ENCODE peak calls at places on chromosomes 16 and 17, in six cellular contexts. One of them, this sample, is unnamed.

GRCh38 chr17:48757524-48757961 is 29.0 kb upstream of the HOXB13 start:
- DNase-seq in naive thymus-derived CD4-positive, alpha-beta T cell: no peak
- DNase-seq in H9: no peak
- DNase-seq in keratinocyte: no peak
- DNase-seq in caudate nucleus: no peak
- DNase-seq in CD4-positive, alpha-beta T cell: no peak
- DNase-seq in this sample: no peak

GRCh38 chr17:31235110-31235509 is 61.9 kb downstream of the OMG start:
- DNase-seq in H9: no peak
- DNase-seq in caudate nucleus: no peak
- DNase-seq in keratinocyte: no peak
- DNase-seq in CD4-positive, alpha-beta T cell: no peak
- DNase-seq in naive thymus-derived CD4-positive, alpha-beta T cell: no peak
- DNase-seq in this sample: no peak

GRCh38 chr17:15453782-15454181 is 13.6 kb downstream of the CDRT4 start:
- DNase-seq in naive thymus-derived CD4-positive, alpha-beta T cell: no peak
- DNase-seq in caudate nucleus: peak; percentile 73
- DNase-seq in keratinocyte: no peak
- DNase-seq in CD4-positive, alpha-beta T cell: no peak
- DNase-seq in H9: no peak
- DNase-seq in this sample: no peak

GRCh38 chr16:8476824-8477223 is 113.5 kb downstream of the TMEM114 start:
- DNase-seq in CD4-positive, alpha-beta T cell: no peak
- DNase-seq in naive thymus-derived CD4-positive, alpha-beta T cell: no peak
- DNase-seq in caudate nucleus: no peak
- DNase-seq in keratinocyte: no peak
- DNase-seq in H9: no peak
- DNase-seq in this sample: no peak

GRCh38 chr17:9522074-9522473 is 53.5 kb downstream of the STX8 start:
- DNase-seq in naive thymus-derived CD4-positive, alpha-beta T cell: no peak
- DNase-seq in CD4-positive, alpha-beta T cell: no peak
- DNase-seq in H9: no peak
- DNase-seq in keratinocyte: no peak
- DNase-seq in caudate nucleus: peak; percentile 1
- DNase-seq in this sample: peak; percentile 75

GRCh38 chr16:351804-352520 is 561 bp downstream of the AXIN1 start:
- DNase-seq in CD4-positive, alpha-beta T cell: peak; percentile 26
- DNase-seq in naive thymus-derived CD4-positive, alpha-beta T cell: no peak
- DNase-seq in H9: no peak
- DNase-seq in keratinocyte: no peak
- DNase-seq in caudate nucleus: no peak
- DNase-seq in this sample: peak; percentile 52

GRCh38 chr17:50687200-50688066 is 20.3 kb downstream of the ANKRD40 start:
- DNase-seq in keratinocyte: no peak
- DNase-seq in H9: peak; percentile 76
- DNase-seq in naive thymus-derived CD4-positive, alpha-beta T cell: no peak
- DNase-seq in CD4-positive, alpha-beta T cell: no peak
- DNase-seq in caudate nucleus: no peak
- DNase-seq in this sample: no peak

GRCh38 chr16:50861926-50862325 is 120.0 kb downstream of the CYLD start:
- DNase-seq in CD4-positive, alpha-beta T cell: no peak
- DNase-seq in H9: no peak
- DNase-seq in keratinocyte: peak; percentile 35
- DNase-seq in naive thymus-derived CD4-positive, alpha-beta T cell: no peak
- DNase-seq in caudate nucleus: no peak
- DNase-seq in this sample: no peak

GRCh38 chr17:19401321-19402010 is 9.6 kb upstream of the RNF112 start:
- DNase-seq in keratinocyte: no peak
- DNase-seq in naive thymus-derived CD4-positive, alpha-beta T cell: no peak
- DNase-seq in caudate nucleus: no peak
- DNase-seq in H9: no peak
- DNase-seq in CD4-positive, alpha-beta T cell: no peak
- DNase-seq in this sample: peak; percentile 61

GRCh38 chr17:32654351-32654750 is 167.6 kb downstream of the CDK5R1 start:
- DNase-seq in caudate nucleus: no peak
- DNase-seq in keratinocyte: no peak
- DNase-seq in naive thymus-derived CD4-positive, alpha-beta T cell: no peak
- DNase-seq in CD4-positive, alpha-beta T cell: no peak
- DNase-seq in H9: no peak
- DNase-seq in this sample: no peak

GRCh38 chr16:5447734-5448133 is 350.1 kb upstream of the EEF2KMT start:
- DNase-seq in naive thymus-derived CD4-positive, alpha-beta T cell: no peak
- DNase-seq in H9: no peak
- DNase-seq in caudate nucleus: no peak
- DNase-seq in CD4-positive, alpha-beta T cell: no peak
- DNase-seq in keratinocyte: no peak
- DNase-seq in this sample: no peak

GRCh38 chr16:67862623-67863583 is 9.9 kb upstream of the EDC4 start:
- DNase-seq in caudate nucleus: no peak
- DNase-seq in naive thymus-derived CD4-positive, alpha-beta T cell: no peak
- DNase-seq in CD4-positive, alpha-beta T cell: no peak
- DNase-seq in H9: no peak
- DNase-seq in keratinocyte: no peak
- DNase-seq in this sample: peak; percentile 68

GRCh38 chr17:55430531-55431228 is 9.0 kb upstream of the MMD start:
- DNase-seq in caudate nucleus: no peak
- DNase-seq in naive thymus-derived CD4-positive, alpha-beta T cell: no peak
- DNase-seq in H9: no peak
- DNase-seq in CD4-positive, alpha-beta T cell: no peak
- DNase-seq in keratinocyte: no peak
- DNase-seq in this sample: peak; percentile 72

GRCh38 chr17:74276051-74276476 is 2.0 kb downstream of the DNAI2 start:
- DNase-seq in H9: no peak
- DNase-seq in CD4-positive, alpha-beta T cell: no peak
- DNase-seq in caudate nucleus: peak; percentile 48
- DNase-seq in keratinocyte: no peak
- DNase-seq in naive thymus-derived CD4-positive, alpha-beta T cell: no peak
- DNase-seq in this sample: no peak

GRCh38 chr17:48066192-48066591 is 18.0 kb downstream of the NFE2L1 start:
- DNase-seq in keratinocyte: no peak
- DNase-seq in CD4-positive, alpha-beta T cell: no peak
- DNase-seq in H9: no peak
- DNase-seq in naive thymus-derived CD4-positive, alpha-beta T cell: no peak
- DNase-seq in caudate nucleus: no peak
- DNase-seq in this sample: no peak

GRCh38 chr16:11613381-11614303 is 26.9 kb upstream of the LITAF start:
- DNase-seq in naive thymus-derived CD4-positive, alpha-beta T cell: no peak
- DNase-seq in keratinocyte: peak; percentile 75
- DNase-seq in H9: no peak
- DNase-seq in caudate nucleus: no peak
- DNase-seq in CD4-positive, alpha-beta T cell: no peak
- DNase-seq in this sample: no peak

GRCh38 chr17:76869209-76869877 is 1.1 kb downstream of the MGAT5B start:
- DNase-seq in CD4-positive, alpha-beta T cell: no peak
- DNase-seq in H9: peak; percentile 59
- DNase-seq in naive thymus-derived CD4-positive, alpha-beta T cell: no peak
- DNase-seq in caudate nucleus: no peak
- DNase-seq in keratinocyte: no peak
- DNase-seq in this sample: no peak

GRCh38 chr17:48704521-48704920 is 17.8 kb downstream of the PRAC1 start:
- DNase-seq in CD4-positive, alpha-beta T cell: no peak
- DNase-seq in caudate nucleus: no peak
- DNase-seq in H9: no peak
- DNase-seq in naive thymus-derived CD4-positive, alpha-beta T cell: no peak
- DNase-seq in keratinocyte: no peak
- DNase-seq in this sample: no peak

GRCh38 chr17:60941028-60941427 is 263.4 kb downstream of the BCAS3 start:
- DNase-seq in H9: no peak
- DNase-seq in naive thymus-derived CD4-positive, alpha-beta T cell: no peak
- DNase-seq in keratinocyte: no peak
- DNase-seq in CD4-positive, alpha-beta T cell: no peak
- DNase-seq in caudate nucleus: no peak
- DNase-seq in this sample: peak; percentile 54

DNA sequence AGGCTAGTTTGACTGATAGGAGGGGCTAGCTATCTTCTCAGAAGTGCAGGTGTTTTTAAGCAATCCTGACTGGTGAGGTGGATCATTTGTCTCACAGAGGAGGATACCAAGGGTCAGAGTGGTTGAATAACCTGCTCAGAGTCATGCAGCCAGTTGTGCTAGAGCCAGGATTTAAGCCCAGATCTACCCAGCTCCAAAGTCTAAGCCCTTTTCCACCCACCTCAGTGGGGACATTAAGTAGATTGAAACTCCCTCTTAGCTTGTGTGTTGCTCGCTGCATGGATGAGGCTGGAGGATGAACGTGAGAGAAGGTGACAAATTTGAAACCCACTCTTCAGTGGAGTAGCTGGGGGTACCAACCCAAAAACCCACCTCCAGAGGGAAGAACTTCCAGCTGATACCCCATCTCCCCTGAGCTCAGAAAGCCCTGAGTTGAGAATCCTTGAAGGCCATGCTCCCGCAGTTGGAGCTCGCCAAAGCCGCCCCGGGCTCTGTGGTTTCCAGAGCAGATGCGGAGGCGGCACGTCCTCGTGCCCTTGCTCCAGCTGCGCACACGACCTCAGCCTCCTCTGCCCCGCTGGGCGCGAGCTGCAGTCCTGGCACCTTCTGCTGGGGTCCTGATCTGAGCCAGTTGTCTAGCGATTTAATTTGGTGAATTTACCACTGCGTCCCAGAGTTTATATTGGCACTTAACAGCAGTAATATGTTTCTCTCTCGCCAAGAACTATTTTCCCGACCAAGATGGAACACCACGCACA is 159.6 kb downstream of the CCDC182 start:
- DNase-seq in keratinocyte: no peak
- DNase-seq in caudate nucleus: no peak
- DNase-seq in CD4-positive, alpha-beta T cell: no peak
- DNase-seq in naive thymus-derived CD4-positive, alpha-beta T cell: no peak
- DNase-seq in H9: no peak
- DNase-seq in this sample: no peak
- H3K27ac ChIP-seq in keratinocyte: no peak overlapping the region
- H3K27ac ChIP-seq in caudate nucleus: peak overlapping the region; percentile 46
- H3K27ac ChIP-seq in CD4-positive, alpha-beta T cell: no peak overlapping the region
- H3K27ac ChIP-seq in naive thymus-derived CD4-positive, alpha-beta T cell: no peak overlapping the region
- H3K27ac ChIP-seq in H9: no peak overlapping the region
- H3K27ac ChIP-seq in this sample: no peak overlapping the region

GRCh38 chr17:28902819-28903545 is at the start of gene DHRS13:
- DNase-seq in CD4-positive, alpha-beta T cell: peak; percentile 95
- DNase-seq in H9: peak; percentile 98
- DNase-seq in keratinocyte: peak; percentile 84
- DNase-seq in caudate nucleus: no peak
- DNase-seq in naive thymus-derived CD4-positive, alpha-beta T cell: peak; percentile 99
- DNase-seq in this sample: peak; percentile 92

GRCh38 chr17:28906276-28907051 is 3.6 kb upstream of the DHRS13 start:
- DNase-seq in caudate nucleus: no peak
- DNase-seq in keratinocyte: no peak
- DNase-seq in naive thymus-derived CD4-positive, alpha-beta T cell: no peak
- DNase-seq in CD4-positive, alpha-beta T cell: no peak
- DNase-seq in H9: no peak
- DNase-seq in this sample: no peak

GRCh38 chr17:28901866-28902818 is 737 bp downstream of the DHRS13 start:
- DNase-seq in caudate nucleus: no peak
- DNase-seq in H9: no peak
- DNase-seq in keratinocyte: no peak
- DNase-seq in naive thymus-derived CD4-positive, alpha-beta T cell: peak; percentile 54
- DNase-seq in CD4-positive, alpha-beta T cell: peak; percentile 43
- DNase-seq in this sample: peak; percentile 32

GRCh38 chr17:28907052-28907438 is 4.2 kb upstream of the DHRS13 start:
- DNase-seq in caudate nucleus: no peak
- DNase-seq in CD4-positive, alpha-beta T cell: no peak
- DNase-seq in naive thymus-derived CD4-positive, alpha-beta T cell: no peak
- DNase-seq in keratinocyte: no peak
- DNase-seq in H9: no peak
- DNase-seq in this sample: no peak

DNA sequence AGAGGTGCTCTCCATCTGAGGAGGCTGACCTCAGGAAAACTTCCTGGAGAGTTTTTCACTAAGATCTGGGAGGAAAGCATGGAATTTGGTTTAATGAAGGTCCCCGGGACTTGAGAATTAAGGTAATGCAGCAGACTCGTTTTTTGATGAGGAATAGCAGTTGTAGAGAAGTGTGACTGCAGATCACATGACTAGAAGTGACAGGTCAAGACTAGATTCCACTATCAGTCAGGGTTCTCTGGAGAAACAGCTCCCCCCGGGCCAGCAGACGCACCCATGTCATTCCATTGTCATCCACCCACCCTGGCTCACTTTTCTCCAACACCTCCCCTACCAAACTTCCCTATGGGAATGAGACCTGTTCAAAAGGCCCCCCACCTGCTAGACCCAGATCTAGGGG is 1.9 kb upstream of the DHRS13 start:
- DNase-seq in CD4-positive, alpha-beta T cell: no peak
- DNase-seq in H9: no peak
- DNase-seq in naive thymus-derived CD4-positive, alpha-beta T cell: no peak
- DNase-seq in keratinocyte: no peak
- DNase-seq in caudate nucleus: no peak
- DNase-seq in this sample: no peak
- H3K27ac ChIP-seq in CD4-positive, alpha-beta T cell: no peak overlapping the region
- H3K27ac ChIP-seq in H9: no peak overlapping the region
- H3K27ac ChIP-seq in naive thymus-derived CD4-positive, alpha-beta T cell: peak overlapping the region; percentile 15
- H3K27ac ChIP-seq in keratinocyte: peak overlapping the region; percentile 7
- H3K27ac ChIP-seq in caudate nucleus: no peak overlapping the region
- H3K27ac ChIP-seq in this sample: peak overlapping the region; percentile 50

GRCh38 chr17:78868391-78868790 is 27.8 kb upstream of the USP36 start:
- DNase-seq in caudate nucleus: no peak
- DNase-seq in keratinocyte: no peak
- DNase-seq in H9: no peak
- DNase-seq in naive thymus-derived CD4-positive, alpha-beta T cell: no peak
- DNase-seq in CD4-positive, alpha-beta T cell: no peak
- DNase-seq in this sample: no peak
- H3K27ac ChIP-seq in caudate nucleus: no peak overlapping the region
- H3K27ac ChIP-seq in keratinocyte: no peak overlapping the region
- H3K27ac ChIP-seq in H9: no peak overlapping the region
- H3K27ac ChIP-seq in naive thymus-derived CD4-positive, alpha-beta T cell: no peak overlapping the region
- H3K27ac ChIP-seq in CD4-positive, alpha-beta T cell: no peak overlapping the region
- H3K27ac ChIP-seq in this sample: no peak overlapping the region

GRCh38 chr16:49637933-49638695 is 217.8 kb downstream of the ZNF423 start:
- DNase-seq in caudate nucleus: no peak
- DNase-seq in naive thymus-derived CD4-positive, alpha-beta T cell: no peak
- DNase-seq in CD4-positive, alpha-beta T cell: no peak
- DNase-seq in H9: no peak
- DNase-seq in keratinocyte: no peak
- DNase-seq in this sample: no peak

GRCh38 chr16:49635591-49636581 is 220.0 kb downstream of the ZNF423 start:
- DNase-seq in caudate nucleus: no peak
- DNase-seq in naive thymus-derived CD4-positive, alpha-beta T cell: no peak
- DNase-seq in H9: peak; percentile 21
- DNase-seq in CD4-positive, alpha-beta T cell: no peak
- DNase-seq in keratinocyte: no peak
- DNase-seq in this sample: no peak

GRCh38 chr16:49637511-49637910 is 218.4 kb downstream of the ZNF423 start:
- DNase-seq in keratinocyte: no peak
- DNase-seq in caudate nucleus: no peak
- DNase-seq in naive thymus-derived CD4-positive, alpha-beta T cell: no peak
- DNase-seq in CD4-positive, alpha-beta T cell: no peak
- DNase-seq in H9: no peak
- DNase-seq in this sample: no peak

GRCh38 chr16:49635009-49635350 is 220.9 kb downstream of the ZNF423 start:
- DNase-seq in caudate nucleus: no peak
- DNase-seq in naive thymus-derived CD4-positive, alpha-beta T cell: no peak
- DNase-seq in H9: peak; percentile 4
- DNase-seq in keratinocyte: no peak
- DNase-seq in CD4-positive, alpha-beta T cell: no peak
- DNase-seq in this sample: no peak

DNA sequence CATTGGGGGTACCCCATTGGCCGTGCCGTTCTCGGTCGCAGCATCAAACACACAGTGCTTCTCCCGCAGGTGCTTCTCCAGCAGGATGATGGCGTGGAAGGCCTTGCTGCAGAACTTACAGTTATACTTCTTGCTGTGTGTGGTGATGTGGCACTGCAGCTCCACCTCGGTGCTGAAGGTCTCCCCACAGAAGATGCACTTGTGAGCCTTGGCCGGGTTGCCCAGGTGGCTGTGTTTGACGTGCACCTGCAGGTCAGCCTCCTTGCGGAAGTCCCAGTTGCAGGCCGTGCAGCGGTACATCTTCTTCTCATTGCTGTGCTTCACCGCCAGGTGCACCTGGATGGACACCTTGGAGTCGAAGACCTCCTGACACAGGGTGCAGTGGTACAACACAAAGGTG is 219.3 kb downstream of the ZNF423 start:
- DNase-seq in keratinocyte: no peak
- DNase-seq in CD4-positive, alpha-beta T cell: no peak
- DNase-seq in H9: no peak
- DNase-seq in naive thymus-derived CD4-positive, alpha-beta T cell: no peak
- DNase-seq in caudate nucleus: no peak
- DNase-seq in this sample: no peak
- H3K27ac ChIP-seq in keratinocyte: no peak overlapping the region
- H3K27ac ChIP-seq in CD4-positive, alpha-beta T cell: no peak overlapping the region
- H3K27ac ChIP-seq in H9: no peak overlapping the region
- H3K27ac ChIP-seq in naive thymus-derived CD4-positive, alpha-beta T cell: no peak overlapping the region
- H3K27ac ChIP-seq in caudate nucleus: no peak overlapping the region
- H3K27ac ChIP-seq in this sample: no peak overlapping the region

This sample was measured in cardiac muscle cell.